ENCODE peak calls at places on chromosomes 5 and 9, in eight cellular contexts. One of them, this sample, is unnamed.

GRCh38 chr9:99433555-99433954 is 211.5 kb downstream of the SEC61B start:
- DNase-seq in AG09309: no peak
- DNase-seq in CD8-positive, alpha-beta T cell: peak
- DNase-seq in heart right ventricle: no peak
- DNase-seq in fibroblast of the aortic adventitia: peak
- DNase-seq in astrocyte of the cerebellum: no peak
- DNase-seq in activated CD8-positive, alpha-beta T cell treated with anti-CD3 and anti-CD28 coated beads for 36 hours: peak
- DNase-seq in kidney epithelial cell: peak
- DNase-seq in this sample: peak

GRCh38 chr5:160835818-160836528 is 16.0 kb downstream of the ATP10B start:
- DNase-seq in fibroblast of the aortic adventitia: no peak
- DNase-seq in activated CD8-positive, alpha-beta T cell treated with anti-CD3 and anti-CD28 coated beads for 36 hours: no peak
- DNase-seq in heart right ventricle: no peak
- DNase-seq in astrocyte of the cerebellum: no peak
- DNase-seq in CD8-positive, alpha-beta T cell: no peak
- DNase-seq in kidney epithelial cell: no peak
- DNase-seq in AG09309: no peak
- DNase-seq in this sample: no peak

GRCh38 chr9:97514531-97514930 is 13.1 kb downstream of the TMOD1 start:
- DNase-seq in activated CD8-positive, alpha-beta T cell treated with anti-CD3 and anti-CD28 coated beads for 36 hours: no peak
- DNase-seq in astrocyte of the cerebellum: no peak
- DNase-seq in kidney epithelial cell: no peak
- DNase-seq in CD8-positive, alpha-beta T cell: no peak
- DNase-seq in heart right ventricle: no peak
- DNase-seq in AG09309: no peak
- DNase-seq in fibroblast of the aortic adventitia: no peak
- DNase-seq in this sample: no peak

GRCh38 chr5:143693691-143694252 is 118.2 kb upstream of the HMHB1 start:
- DNase-seq in kidney epithelial cell: no peak
- DNase-seq in CD8-positive, alpha-beta T cell: no peak
- DNase-seq in activated CD8-positive, alpha-beta T cell treated with anti-CD3 and anti-CD28 coated beads for 36 hours: peak
- DNase-seq in astrocyte of the cerebellum: no peak
- DNase-seq in AG09309: no peak
- DNase-seq in fibroblast of the aortic adventitia: peak
- DNase-seq in heart right ventricle: no peak
- DNase-seq in this sample: peak

GRCh38 chr5:93294184-93294583 is 286.8 kb downstream of the NR2F1-AS1 start:
- DNase-seq in kidney epithelial cell: no peak
- DNase-seq in fibroblast of the aortic adventitia: peak
- DNase-seq in heart right ventricle: no peak
- DNase-seq in activated CD8-positive, alpha-beta T cell treated with anti-CD3 and anti-CD28 coated beads for 36 hours: no peak
- DNase-seq in CD8-positive, alpha-beta T cell: no peak
- DNase-seq in AG09309: peak
- DNase-seq in astrocyte of the cerebellum: no peak
- DNase-seq in this sample: peak

GRCh38 chr9:115997923-115998322 is 155.7 kb upstream of the PAPPA start:
- DNase-seq in fibroblast of the aortic adventitia: peak
- DNase-seq in AG09309: peak
- DNase-seq in astrocyte of the cerebellum: peak
- DNase-seq in kidney epithelial cell: peak
- DNase-seq in heart right ventricle: no peak
- DNase-seq in CD8-positive, alpha-beta T cell: no peak
- DNase-seq in activated CD8-positive, alpha-beta T cell treated with anti-CD3 and anti-CD28 coated beads for 36 hours: no peak
- DNase-seq in this sample: peak

GRCh38 chr9:81492710-81493447 is 196.5 kb downstream of the TLE1 start:
- DNase-seq in heart right ventricle: no peak
- DNase-seq in AG09309: peak
- DNase-seq in CD8-positive, alpha-beta T cell: no peak
- DNase-seq in activated CD8-positive, alpha-beta T cell treated with anti-CD3 and anti-CD28 coated beads for 36 hours: no peak
- DNase-seq in astrocyte of the cerebellum: peak
- DNase-seq in fibroblast of the aortic adventitia: peak
- DNase-seq in kidney epithelial cell: peak
- DNase-seq in this sample: peak

GRCh38 chr5:28703651-28704260 is 1665.4 kb upstream of the CDH9 start:
- DNase-seq in AG09309: no peak
- DNase-seq in heart right ventricle: no peak
- DNase-seq in astrocyte of the cerebellum: no peak
- DNase-seq in kidney epithelial cell: no peak
- DNase-seq in fibroblast of the aortic adventitia: no peak
- DNase-seq in CD8-positive, alpha-beta T cell: no peak
- DNase-seq in activated CD8-positive, alpha-beta T cell treated with anti-CD3 and anti-CD28 coated beads for 36 hours: no peak
- DNase-seq in this sample: peak

GRCh38 chr9:132594412-132594811 is 12.0 kb downstream of the BARHL1 start:
- DNase-seq in astrocyte of the cerebellum: no peak
- DNase-seq in activated CD8-positive, alpha-beta T cell treated with anti-CD3 and anti-CD28 coated beads for 36 hours: no peak
- DNase-seq in kidney epithelial cell: no peak
- DNase-seq in AG09309: no peak
- DNase-seq in heart right ventricle: no peak
- DNase-seq in fibroblast of the aortic adventitia: no peak
- DNase-seq in CD8-positive, alpha-beta T cell: no peak
- DNase-seq in this sample: no peak

GRCh38 chr9:35553670-35554543 is 51.2 kb upstream of the TESK1 start:
- DNase-seq in AG09309: peak
- DNase-seq in fibroblast of the aortic adventitia: peak
- DNase-seq in astrocyte of the cerebellum: peak
- DNase-seq in CD8-positive, alpha-beta T cell: no peak
- DNase-seq in activated CD8-positive, alpha-beta T cell treated with anti-CD3 and anti-CD28 coated beads for 36 hours: peak
- DNase-seq in heart right ventricle: peak
- DNase-seq in kidney epithelial cell: no peak
- DNase-seq in this sample: peak

DNA sequence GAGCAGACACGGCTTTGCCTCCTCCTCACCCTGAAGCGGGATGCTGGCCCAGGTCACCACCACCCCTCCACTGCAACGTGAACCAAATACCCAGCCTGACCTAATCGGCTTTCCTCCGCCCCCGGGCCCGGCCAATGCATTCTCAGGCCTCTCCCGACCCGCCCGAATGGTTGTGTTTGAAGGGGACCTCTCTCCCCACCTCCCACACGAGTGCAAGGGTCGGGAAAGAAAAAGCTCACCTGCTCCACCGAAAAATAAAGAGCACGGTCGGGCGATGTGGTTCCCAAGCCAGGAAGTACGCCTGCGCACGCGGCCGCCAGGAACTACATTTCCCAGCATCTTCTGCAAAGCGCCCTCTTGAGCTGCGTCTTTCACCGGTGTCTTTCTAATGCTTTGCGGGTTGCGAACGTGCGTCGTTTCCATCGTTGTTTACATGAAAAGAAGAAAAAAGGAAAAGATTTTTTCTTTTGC is at the start of gene ZNF883:
- DNase-seq in CD8-positive, alpha-beta T cell: peak
- DNase-seq in heart right ventricle: peak
- DNase-seq in kidney epithelial cell: peak
- DNase-seq in AG09309: no peak
- DNase-seq in fibroblast of the aortic adventitia: peak
- DNase-seq in astrocyte of the cerebellum: peak
- DNase-seq in activated CD8-positive, alpha-beta T cell treated with anti-CD3 and anti-CD28 coated beads for 36 hours: peak
- DNase-seq in this sample: peak
- TF ChIP-seq CTCF in CD8-positive, alpha-beta T cell: no peak
- TF ChIP-seq CTCF in heart right ventricle: no peak
- TF ChIP-seq CTCF in kidney epithelial cell: no peak
- TF ChIP-seq CTCF in AG09309: no peak
- TF ChIP-seq CTCF in fibroblast of the aortic adventitia: no peak
- TF ChIP-seq CTCF in astrocyte of the cerebellum: peak
- TF ChIP-seq CTCF in activated CD8-positive, alpha-beta T cell treated with anti-CD3 and anti-CD28 coated beads for 36 hours: no peak
- TF ChIP-seq CTCF in this sample: peak

DNA sequence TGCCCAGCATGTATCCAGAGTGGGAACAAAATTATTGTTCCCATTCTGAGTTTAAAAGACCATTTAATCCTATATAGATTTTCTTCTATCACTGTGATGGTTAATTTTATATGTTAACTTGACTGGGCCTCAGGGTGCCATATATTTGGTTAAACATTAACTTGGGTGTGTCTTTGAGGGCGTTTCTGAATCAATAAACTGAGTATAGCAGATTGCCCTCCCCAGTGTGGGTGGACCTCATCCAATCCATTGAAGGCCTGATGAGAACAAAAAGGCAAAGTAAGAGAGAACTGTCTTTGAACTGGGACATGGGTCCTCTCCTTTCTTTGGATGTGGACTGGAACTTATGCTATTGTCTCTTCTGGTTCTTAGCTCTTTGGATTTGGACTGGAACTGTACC is 17.3 kb downstream of the RIOK2 start:
- DNase-seq in activated CD8-positive, alpha-beta T cell treated with anti-CD3 and anti-CD28 coated beads for 36 hours: no peak
- DNase-seq in kidney epithelial cell: no peak
- DNase-seq in AG09309: no peak
- DNase-seq in heart right ventricle: no peak
- DNase-seq in fibroblast of the aortic adventitia: no peak
- DNase-seq in astrocyte of the cerebellum: no peak
- DNase-seq in CD8-positive, alpha-beta T cell: no peak
- DNase-seq in this sample: no peak
- TF ChIP-seq CTCF in activated CD8-positive, alpha-beta T cell treated with anti-CD3 and anti-CD28 coated beads for 36 hours: no peak
- TF ChIP-seq CTCF in kidney epithelial cell: no peak
- TF ChIP-seq CTCF in AG09309: no peak
- TF ChIP-seq CTCF in heart right ventricle: no peak
- TF ChIP-seq CTCF in fibroblast of the aortic adventitia: no peak
- TF ChIP-seq CTCF in astrocyte of the cerebellum: no peak
- TF ChIP-seq CTCF in CD8-positive, alpha-beta T cell: no peak
- TF ChIP-seq CTCF in this sample: no peak

DNA sequence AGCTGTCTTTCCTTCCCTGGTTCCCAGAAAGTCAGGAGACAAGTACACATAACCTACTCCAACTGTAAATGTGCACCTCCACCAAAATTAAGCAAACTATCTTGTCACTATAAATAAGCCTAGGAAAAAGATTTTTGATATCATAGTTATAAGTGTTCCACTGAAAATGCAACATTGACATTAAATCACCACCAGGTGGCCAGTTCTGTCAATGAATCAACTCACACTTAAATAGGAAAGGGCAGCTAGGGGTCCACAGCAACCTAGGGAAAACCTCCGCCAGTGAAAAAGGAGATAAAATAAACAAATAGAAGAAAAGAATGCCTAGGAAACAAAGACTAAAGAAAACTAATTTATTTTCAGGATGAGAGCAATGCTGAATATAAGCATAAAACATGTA is 243.0 kb upstream of the PTPRD start:
- DNase-seq in heart right ventricle: no peak
- DNase-seq in activated CD8-positive, alpha-beta T cell treated with anti-CD3 and anti-CD28 coated beads for 36 hours: no peak
- DNase-seq in kidney epithelial cell: no peak
- DNase-seq in astrocyte of the cerebellum: no peak
- DNase-seq in CD8-positive, alpha-beta T cell: no peak
- DNase-seq in fibroblast of the aortic adventitia: peak
- DNase-seq in AG09309: no peak
- DNase-seq in this sample: peak
- TF ChIP-seq CTCF in heart right ventricle: no peak
- TF ChIP-seq CTCF in activated CD8-positive, alpha-beta T cell treated with anti-CD3 and anti-CD28 coated beads for 36 hours: no peak
- TF ChIP-seq CTCF in kidney epithelial cell: peak
- TF ChIP-seq CTCF in astrocyte of the cerebellum: peak
- TF ChIP-seq CTCF in CD8-positive, alpha-beta T cell: no peak
- TF ChIP-seq CTCF in fibroblast of the aortic adventitia: peak
- TF ChIP-seq CTCF in AG09309: no peak
- TF ChIP-seq CTCF in this sample: peak

DNA sequence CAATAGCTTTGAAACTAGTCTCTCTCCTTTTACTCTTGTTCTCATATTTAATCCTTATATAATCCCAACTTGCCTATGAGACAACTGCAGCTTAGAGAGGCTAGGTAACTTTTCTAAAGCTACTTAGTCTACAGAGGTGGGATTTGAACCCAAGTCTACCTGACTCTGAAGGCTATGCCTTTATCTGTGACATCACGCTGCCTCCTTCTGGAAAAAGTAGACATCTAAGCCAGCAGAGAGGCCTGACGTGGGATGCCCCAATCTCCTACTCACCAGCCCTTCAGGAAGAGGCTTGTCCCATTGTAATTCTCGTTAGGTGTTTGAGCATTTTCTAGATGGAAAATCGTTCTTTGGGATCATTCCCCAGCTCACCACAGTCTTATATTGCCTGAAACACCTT is 167.5 kb downstream of the HSPA4 start:
- DNase-seq in fibroblast of the aortic adventitia: no peak
- DNase-seq in AG09309: no peak
- DNase-seq in activated CD8-positive, alpha-beta T cell treated with anti-CD3 and anti-CD28 coated beads for 36 hours: no peak
- DNase-seq in astrocyte of the cerebellum: no peak
- DNase-seq in heart right ventricle: no peak
- DNase-seq in CD8-positive, alpha-beta T cell: no peak
- DNase-seq in kidney epithelial cell: no peak
- DNase-seq in this sample: no peak
- TF ChIP-seq CTCF in fibroblast of the aortic adventitia: no peak
- TF ChIP-seq CTCF in AG09309: no peak
- TF ChIP-seq CTCF in activated CD8-positive, alpha-beta T cell treated with anti-CD3 and anti-CD28 coated beads for 36 hours: no peak
- TF ChIP-seq CTCF in astrocyte of the cerebellum: no peak
- TF ChIP-seq CTCF in heart right ventricle: no peak
- TF ChIP-seq CTCF in CD8-positive, alpha-beta T cell: no peak
- TF ChIP-seq CTCF in kidney epithelial cell: no peak
- TF ChIP-seq CTCF in this sample: no peak

DNA sequence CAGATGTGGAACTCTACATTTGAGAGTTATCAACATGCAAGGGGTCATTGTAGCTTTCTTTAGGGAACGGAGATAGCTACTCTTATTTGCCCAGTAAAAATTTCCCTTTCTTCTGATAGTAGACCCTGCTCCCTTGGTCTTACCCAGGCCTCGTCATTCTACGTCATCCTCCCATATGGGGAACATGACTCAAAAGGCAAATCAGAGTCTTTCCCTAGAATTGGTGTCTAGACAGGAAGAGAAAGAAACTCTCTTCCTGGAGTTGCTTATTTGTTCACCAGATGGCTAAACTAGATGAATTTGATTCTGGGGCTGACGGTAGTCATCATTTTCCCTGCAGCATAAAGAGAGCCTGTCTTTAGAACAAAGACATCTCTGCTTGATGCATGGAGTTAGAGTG is 12.2 kb upstream of the SLC38A9 start:
- DNase-seq in fibroblast of the aortic adventitia: no peak
- DNase-seq in AG09309: no peak
- DNase-seq in activated CD8-positive, alpha-beta T cell treated with anti-CD3 and anti-CD28 coated beads for 36 hours: no peak
- DNase-seq in CD8-positive, alpha-beta T cell: no peak
- DNase-seq in kidney epithelial cell: no peak
- DNase-seq in astrocyte of the cerebellum: no peak
- DNase-seq in heart right ventricle: no peak
- DNase-seq in this sample: peak
- TF ChIP-seq CTCF in fibroblast of the aortic adventitia: no peak
- TF ChIP-seq CTCF in AG09309: no peak
- TF ChIP-seq CTCF in activated CD8-positive, alpha-beta T cell treated with anti-CD3 and anti-CD28 coated beads for 36 hours: no peak
- TF ChIP-seq CTCF in CD8-positive, alpha-beta T cell: no peak
- TF ChIP-seq CTCF in kidney epithelial cell: no peak
- TF ChIP-seq CTCF in astrocyte of the cerebellum: no peak
- TF ChIP-seq CTCF in heart right ventricle: no peak
- TF ChIP-seq CTCF in this sample: no peak

DNA sequence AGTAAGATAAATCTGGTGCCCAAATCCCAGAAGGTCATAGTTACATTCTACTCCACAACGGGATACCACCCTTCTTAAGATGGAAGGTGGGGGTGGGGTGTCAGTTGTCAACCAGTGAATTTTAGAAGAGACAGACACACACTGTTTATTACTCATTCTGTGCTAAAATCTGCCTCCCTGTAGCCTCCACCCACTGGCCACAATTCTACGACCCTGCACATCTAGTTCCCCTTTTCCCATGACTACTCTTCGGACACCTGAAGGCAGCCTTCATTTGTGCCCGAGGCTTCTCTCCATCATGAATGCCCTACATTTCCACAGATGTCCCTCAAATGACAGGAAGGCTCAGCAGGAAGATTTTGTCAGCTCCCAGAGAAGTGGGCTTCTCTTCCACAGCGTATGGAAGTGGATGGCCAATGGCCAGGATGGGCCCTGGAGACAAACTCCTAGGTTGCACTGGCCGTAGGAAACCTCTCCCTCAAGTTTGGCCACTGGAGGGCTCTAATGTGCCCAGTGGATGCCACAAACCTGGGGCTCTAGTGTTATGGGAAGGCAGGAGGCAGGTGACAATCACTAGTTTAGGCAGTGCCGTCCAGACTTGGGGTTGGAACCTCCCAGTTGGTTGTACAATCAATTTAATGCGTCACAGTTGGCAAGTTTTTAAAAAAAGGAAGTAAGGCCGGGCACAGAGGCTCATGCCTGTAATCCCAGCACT is 46.6 kb downstream of the PTPN3 start:
- DNase-seq in fibroblast of the aortic adventitia: no peak
- DNase-seq in activated CD8-positive, alpha-beta T cell treated with anti-CD3 and anti-CD28 coated beads for 36 hours: no peak
- DNase-seq in heart right ventricle: no peak
- DNase-seq in kidney epithelial cell: no peak
- DNase-seq in AG09309: no peak
- DNase-seq in astrocyte of the cerebellum: no peak
- DNase-seq in CD8-positive, alpha-beta T cell: no peak
- DNase-seq in this sample: no peak
- TF ChIP-seq CTCF in fibroblast of the aortic adventitia: no peak
- TF ChIP-seq CTCF in activated CD8-positive, alpha-beta T cell treated with anti-CD3 and anti-CD28 coated beads for 36 hours: no peak
- TF ChIP-seq CTCF in heart right ventricle: no peak
- TF ChIP-seq CTCF in kidney epithelial cell: no peak
- TF ChIP-seq CTCF in AG09309: no peak
- TF ChIP-seq CTCF in astrocyte of the cerebellum: no peak
- TF ChIP-seq CTCF in CD8-positive, alpha-beta T cell: no peak
- TF ChIP-seq CTCF in this sample: no peak

This sample was measured in astrocyte of the spinal cord.